ENCODE peak calls at places on chromosomes 12 and 14, in nine cellular contexts. G is left ventricle myocardium inferior; V is activated CD4-positive, alpha-beta T cell treated with anti-CD3 and anti-CD28 coated beads, Interleukin-2, amount 10 ng/mL, durations not matched to agents 7 days and 5 days; N is cardiac fibroblast; Z is GF-D8; L is mesenteric fat pad; D is C1 segment of cervical spinal cord; B is NCI-H69; A is lung microvascular endothelial cell. F is an unnamed sample.

GRCh38 chr12:119664642-119665041 is 3.3 kb upstream of the PRKAB1 start:
- DNase-seq in G (no peak), V (no peak), N (no peak), Z (peak; percentile 17), L (no peak), D (no peak), B (no peak), A (no peak), F (no peak)

GRCh38 chr14:103205541-103205906 is 82.3 kb downstream of the TNFAIP2 start:
- DNase-seq in G (no peak), V (no peak), N (no peak), Z (no peak), L (no peak), D (no peak), B (no peak), A (no peak), F (no peak)

GRCh38 chr12:102568151-102568815 is 87.9 kb upstream of the IGF1 start:
- DNase-seq in G (no peak), V (no peak), N (no peak), Z (no peak), L (no peak), D (no peak), B (no peak), A (no peak), F (no peak)

GRCh38 chr12:15268927-15269552 is 47.8 kb upstream of the RERG start:
- DNase-seq in G (peak; percentile 14), V (peak; percentile 53), N (peak; percentile 83), Z (peak; percentile 1), L (no peak), D (no peak), B (peak; percentile 77), A (peak; percentile 80), F (no peak)

GRCh38 chr14:22070119-22070982 is 396.7 kb upstream of the OR4E1 start:
- DNase-seq in G (peak; percentile 46), V (peak; percentile 74), N (peak; percentile 13), Z (no peak), L (no peak), D (no peak), B (no peak), A (no peak), F (no peak)

GRCh38 chr12:848519-849191 is 96.3 kb downstream of the WNK1 start:
- DNase-seq in G (no peak), V (no peak), N (peak; percentile 28), Z (no peak), L (no peak), D (no peak), B (no peak), A (peak; percentile 28), F (no peak)

GRCh38 chr12:2057041-2057792 is 4.4 kb downstream of the CACNA1C start:
- DNase-seq in G (peak; percentile 58), V (peak; percentile 59), N (peak; percentile 70), Z (no peak), L (no peak), D (no peak), B (peak; percentile 90), A (peak; percentile 58), F (no peak)

GRCh38 chr12:10211101-10211974 is 1.3 kb upstream of the GABARAPL1 start:
- DNase-seq in G (no peak), V (no peak), N (no peak), Z (no peak), L (no peak), D (no peak), B (peak; percentile 3), A (no peak), F (no peak)

GRCh38 chr12:44873898-44874297 is 2.2 kb downstream of the NELL2 start:
- DNase-seq in G (no peak), V (no peak), N (peak; percentile 12), Z (no peak), L (no peak), D (no peak), B (peak; percentile 54), A (no peak), F (no peak)

GRCh38 chr12:93926237-93926636 is 222.1 kb upstream of the PLXNC1 start:
- DNase-seq in G (no peak), V (no peak), N (no peak), Z (no peak), L (no peak), D (no peak), B (no peak), A (no peak), F (no peak)

GRCh38 chr12:120581998-120582397 is 796 bp upstream of the POP5 start:
- DNase-seq in G (no peak), V (no peak), N (no peak), Z (no peak), L (no peak), D (no peak), B (peak; percentile 25), A (no peak), F (no peak)

GRCh38 chr12:123840765-123841425 is 78.8 kb downstream of the DNAH10 start:
- DNase-seq in G (no peak), V (no peak), N (no peak), Z (no peak), L (no peak), D (no peak), B (no peak), A (no peak), F (no peak)

GRCh38 chr12:92055877-92056276 is 89.8 kb downstream of the BTG1 start:
- DNase-seq in G (no peak), V (peak; percentile 64), N (no peak), Z (no peak), L (no peak), D (no peak), B (peak; percentile 60), A (no peak), F (no peak)

GRCh38 chr14:101068958-101069549 is 165.5 kb upstream of the RTL1 start:
- DNase-seq in G (no peak), V (no peak), N (no peak), Z (no peak), L (peak; percentile 55), D (no peak), B (no peak), A (peak; percentile 20), F (no peak)

GRCh38 chr12:510071-510825 is 50.5 kb downstream of the B4GALNT3 start:
- DNase-seq in G (no peak), V (no peak), N (no peak), Z (no peak), L (peak; percentile 69), D (no peak), B (peak; percentile 99), A (peak; percentile 24), F (no peak)